ENCODE peak calls at places on chromosome X, in eight cellular contexts. U, D, Y, A, V, O, C and R are unnamed samples.

GRCh38 chrX:51192104-51192503 is 140.5 kb upstream of the NUDT10 start:
- DNase-seq in U (no peak), D (no peak), Y (no peak), A (no peak), V (no peak), O (no peak), C (no peak), R (no peak)

GRCh38 chrX:11478036-11478435 is 184.8 kb downstream of the AMELX start:
- DNase-seq in U (no peak), D (no peak), Y (no peak), A (no peak), V (no peak), O (no peak), C (no peak), R (no peak)

GRCh38 chrX:41634284-41634683 is 54.5 kb upstream of the GPR34 start:
- DNase-seq in U (no peak), D (no peak), Y (no peak), A (peak; percentile 70), V (peak; percentile 79), O (no peak), C (peak; percentile 1), R (no peak)

GRCh38 chrX:10173331-10173900 is 16.6 kb downstream of the CLCN4 start:
- DNase-seq in U (no peak), D (peak; percentile 73), Y (no peak), A (peak; percentile 50), V (peak; percentile 56), O (peak; percentile 52), C (peak; percentile 47), R (no peak)

GRCh38 chrX:36480441-36480990 is 527.6 kb upstream of the FAM47C start:
- DNase-seq in U (no peak), D (no peak), Y (no peak), A (no peak), V (no peak), O (no peak), C (no peak), R (no peak)

GRCh38 chrX:129529685-129530281 is 6.5 kb upstream of the SMARCA1 start:
- DNase-seq in U (no peak), D (no peak), Y (no peak), A (peak; percentile 51), V (peak; percentile 7), O (no peak), C (no peak), R (no peak)

GRCh38 chrX:5857232-5857631 is 371.4 kb downstream of the NLGN4X start:
- DNase-seq in U (no peak), D (no peak), Y (no peak), A (no peak), V (no peak), O (no peak), C (no peak), R (no peak)

GRCh38 chrX:110383414-110383813 is 24.8 kb downstream of the RTL9 start:
- DNase-seq in U (no peak), D (no peak), Y (no peak), A (peak; percentile 67), V (peak; percentile 78), O (no peak), C (no peak), R (no peak)

GRCh38 chrX:150460063-150460462 is 96.9 kb downstream of the MAMLD1 start:
- DNase-seq in U (no peak), D (no peak), Y (no peak), A (no peak), V (no peak), O (no peak), C (no peak), R (no peak)

GRCh38 chrX:40380649-40381488 is 199.9 kb upstream of the ATP6AP2 start:
- DNase-seq in U (no peak), D (no peak), Y (no peak), A (no peak), V (no peak), O (no peak), C (no peak), R (no peak)

GRCh38 chrX:150163956-150164726 is 199.0 kb upstream of the MAMLD1 start:
- DNase-seq in U (no peak), D (no peak), Y (no peak), A (no peak), V (no peak), O (no peak), C (no peak), R (no peak)

GRCh38 chrX:37998586-37999267 is 7.6 kb upstream of the SYTL5 start:
- DNase-seq in U (no peak), D (no peak), Y (no peak), A (peak; percentile 50), V (peak; percentile 77), O (no peak), C (no peak), R (no peak)

GRCh38 chrX:14554132-14554715 is 24.9 kb downstream of the GLRA2 start:
- DNase-seq in U (no peak), D (no peak), Y (no peak), A (peak; percentile 0), V (peak; percentile 1), O (no peak), C (no peak), R (no peak)

GRCh38 chrX:14837155-14837554 is 35.7 kb downstream of the FANCB start:
- DNase-seq in U (no peak), D (no peak), Y (no peak), A (no peak), V (no peak), O (no peak), C (no peak), R (no peak)

GRCh38 chrX:152652467-152652866 is 14.8 kb downstream of the GABRQ start:
- DNase-seq in U (no peak), D (no peak), Y (no peak), A (no peak), V (no peak), O (no peak), C (no peak), R (no peak)

GRCh38 chrX:152656890-152657289 is 19.2 kb downstream of the GABRQ start:
- DNase-seq in U (no peak), D (peak; percentile 73), Y (no peak), A (no peak), V (no peak), O (no peak), C (no peak), R (no peak)

GRCh38 chrX:152656087-152656486 is 18.4 kb downstream of the GABRQ start:
- DNase-seq in U (no peak), D (no peak), Y (no peak), A (no peak), V (no peak), O (no peak), C (no peak), R (no peak)

GRCh38 chrX:152663086-152663485 is 25.4 kb downstream of the GABRQ start:
- DNase-seq in U (no peak), D (no peak), Y (no peak), A (no peak), V (no peak), O (no peak), C (no peak), R (no peak)

GRCh38 chrX:152658302-152658701 is 20.6 kb downstream of the GABRQ start:
- DNase-seq in U (no peak), D (no peak), Y (no peak), A (no peak), V (no peak), O (no peak), C (no peak), R (no peak)
- TF ChIP-seq CTCF in U (no peak), D (no peak), Y (peak; percentile 5), A (no peak), V (no peak), O (no peak), C (no peak), R (no peak)

GRCh38 chrX:44183329-44183728 is 160.1 kb downstream of the EFHC2 start:
- DNase-seq in U (no peak), D (no peak), Y (no peak), A (no peak), V (no peak), O (peak; percentile 21), C (no peak), R (no peak)
- TF ChIP-seq CTCF in U (no peak), D (no peak), Y (no peak), A (no peak), V (no peak), O (peak; percentile 14), C (no peak), R (no peak)

GRCh38 chrX:66110112-66110511 is 53.9 kb upstream of the HEPH start:
- DNase-seq in U (peak; percentile 8), D (no peak), Y (peak; percentile 3), A (peak; percentile 4), V (peak; percentile 2), O (no peak), C (no peak), R (peak; percentile 10)
- TF ChIP-seq CTCF in U (peak; percentile 66), D (peak; percentile 61), Y (no peak), A (peak; percentile 38), V (peak; percentile 37), O (no peak), C (peak; percentile 41), R (peak; percentile 71)

GRCh38 chrX:119694601-119695534 is 1.9 kb upstream of the SEPTIN6 start:
- DNase-seq in U (no peak), D (no peak), Y (no peak), A (no peak), V (peak; percentile 14), O (no peak), C (no peak), R (no peak)
- TF ChIP-seq CTCF in U (no peak), D (no peak), Y (no peak), A (no peak), V (no peak), O (no peak), C (no peak), R (no peak)

GRCh38 chrX:154489182-154489581 is 1.2 kb downstream of the SLC10A3 start:
- DNase-seq in U (no peak), D (no peak), Y (no peak), A (no peak), V (no peak), O (no peak), C (no peak), R (no peak)

GRCh38 chrX:154490021-154490413 is 412 bp downstream of the SLC10A3 start:
- DNase-seq in U (peak; percentile 30), D (no peak), Y (peak; percentile 29), A (peak; percentile 60), V (peak; percentile 76), O (no peak), C (no peak), R (peak; percentile 50)

GRCh38 chrX:154488336-154489075 is 1.9 kb downstream of the SLC10A3 start:
- DNase-seq in U (no peak), D (no peak), Y (no peak), A (no peak), V (no peak), O (no peak), C (no peak), R (no peak)

GRCh38 chrX:154487518-154488290 is 1.3 kb upstream of the UBL4A start:
- DNase-seq in U (no peak), D (no peak), Y (no peak), A (no peak), V (no peak), O (no peak), C (no peak), R (no peak)

DNA sequence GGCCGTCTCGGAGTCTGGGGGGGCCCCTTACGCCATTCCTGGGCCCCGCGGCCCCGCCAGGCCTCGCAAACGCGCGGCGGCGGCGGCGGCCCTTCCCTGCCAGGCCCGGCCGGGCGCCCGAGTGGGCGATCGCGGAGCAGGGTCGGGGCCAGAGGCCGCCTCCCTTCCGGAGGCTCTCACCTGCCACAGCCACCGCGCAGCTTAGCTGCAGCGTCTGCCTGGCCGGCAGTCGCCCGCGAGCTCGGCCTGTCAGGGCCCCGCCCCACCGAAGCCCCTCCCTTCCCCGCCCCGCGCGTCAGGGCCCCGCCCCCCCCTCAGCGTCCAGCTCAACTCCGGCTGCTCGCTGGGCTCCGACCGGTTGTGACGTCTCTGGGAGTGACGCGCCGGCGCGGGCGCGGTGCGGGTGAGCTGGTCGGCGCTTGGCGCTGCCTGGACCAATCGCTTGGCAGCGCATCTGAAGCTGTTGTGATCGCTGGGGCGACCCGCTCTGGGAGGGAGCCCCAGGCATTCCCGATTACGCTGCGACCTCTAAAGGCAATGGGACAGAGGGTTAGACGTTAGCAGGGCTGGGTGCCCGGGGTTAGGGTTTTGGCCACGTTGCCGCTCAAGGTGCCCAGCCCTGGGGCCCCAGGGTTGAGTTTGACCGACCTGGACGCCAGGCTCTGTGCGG is at the start of gene SLC10A3:
- DNase-seq in U (peak; percentile 94), D (peak; percentile 95), Y (peak; percentile 93), A (peak; percentile 92), V (peak; percentile 97), O (peak; percentile 94), C (peak; percentile 73), R (peak; percentile 91)
- TF ChIP-seq CTCF in U (no peak), D (no peak), Y (no peak), A (no peak), V (no peak), O (no peak), C (no peak), R (no peak)